ENCODE peak calls at places on chromosome 18, in four cellular contexts. One of them, this sample, is unnamed.
A peak's percentile ranks its signal among the peaks of the same experiment; 100 is the strongest.

GRCh38 chr18:36127866-36128845 is 984 bp downstream of the SLC39A6 start:
- DNase-seq in GM20000: peak; percentile 27
- DNase-seq in fibroblast of mammary gland: peak; percentile 27
- DNase-seq in mesothelial cell of epicardium: peak; percentile 42
- DNase-seq in this sample: no peak

GRCh38 chr18:8153887-8154583 is 455.2 kb upstream of the RAB12 start:
- DNase-seq in mesothelial cell of epicardium: no peak
- DNase-seq in fibroblast of mammary gland: peak; percentile 85
- DNase-seq in GM20000: no peak
- DNase-seq in this sample: no peak

GRCh38 chr18:43277164-43277600 is at the start of gene SYT4:
- DNase-seq in mesothelial cell of epicardium: peak; percentile 78
- DNase-seq in fibroblast of mammary gland: peak; percentile 36
- DNase-seq in GM20000: no peak
- DNase-seq in this sample: no peak

GRCh38 chr18:58505181-58505580 is 123.7 kb downstream of the ALPK2 start:
- DNase-seq in GM20000: no peak
- DNase-seq in mesothelial cell of epicardium: no peak
- DNase-seq in fibroblast of mammary gland: no peak
- DNase-seq in this sample: no peak

GRCh38 chr18:44149706-44150105 is 531.0 kb upstream of the SETBP1 start:
- DNase-seq in fibroblast of mammary gland: peak; percentile 93
- DNase-seq in mesothelial cell of epicardium: no peak
- DNase-seq in GM20000: no peak
- DNase-seq in this sample: no peak

GRCh38 chr18:21894619-21895367 is 154.2 kb downstream of the MIB1 start:
- DNase-seq in mesothelial cell of epicardium: no peak
- DNase-seq in GM20000: no peak
- DNase-seq in fibroblast of mammary gland: peak; percentile 67
- DNase-seq in this sample: no peak

GRCh38 chr18:62979172-62979571 is 263.8 kb downstream of the PHLPP1 start:
- DNase-seq in fibroblast of mammary gland: peak; percentile 90
- DNase-seq in mesothelial cell of epicardium: no peak
- DNase-seq in GM20000: no peak
- DNase-seq in this sample: peak; percentile 62

GRCh38 chr18:51391731-51392130 is 194.2 kb upstream of the MEX3C start:
- DNase-seq in fibroblast of mammary gland: no peak
- DNase-seq in mesothelial cell of epicardium: no peak
- DNase-seq in GM20000: no peak
- DNase-seq in this sample: no peak

GRCh38 chr18:74551936-74552555 is 17.7 kb downstream of the CNDP1 start:
- DNase-seq in GM20000: peak; percentile 83
- DNase-seq in fibroblast of mammary gland: peak; percentile 82
- DNase-seq in mesothelial cell of epicardium: peak; percentile 84
- DNase-seq in this sample: peak; percentile 52

GRCh38 chr18:42742976-42743755 is 372.3 kb downstream of the RIT2 start:
- DNase-seq in fibroblast of mammary gland: no peak
- DNase-seq in mesothelial cell of epicardium: no peak
- DNase-seq in GM20000: no peak
- DNase-seq in this sample: no peak

GRCh38 chr18:57789105-57789504 is 14.0 kb downstream of the ATP8B1 start:
- DNase-seq in GM20000: no peak
- DNase-seq in mesothelial cell of epicardium: no peak
- DNase-seq in fibroblast of mammary gland: peak; percentile 85
- DNase-seq in this sample: no peak

DNA sequence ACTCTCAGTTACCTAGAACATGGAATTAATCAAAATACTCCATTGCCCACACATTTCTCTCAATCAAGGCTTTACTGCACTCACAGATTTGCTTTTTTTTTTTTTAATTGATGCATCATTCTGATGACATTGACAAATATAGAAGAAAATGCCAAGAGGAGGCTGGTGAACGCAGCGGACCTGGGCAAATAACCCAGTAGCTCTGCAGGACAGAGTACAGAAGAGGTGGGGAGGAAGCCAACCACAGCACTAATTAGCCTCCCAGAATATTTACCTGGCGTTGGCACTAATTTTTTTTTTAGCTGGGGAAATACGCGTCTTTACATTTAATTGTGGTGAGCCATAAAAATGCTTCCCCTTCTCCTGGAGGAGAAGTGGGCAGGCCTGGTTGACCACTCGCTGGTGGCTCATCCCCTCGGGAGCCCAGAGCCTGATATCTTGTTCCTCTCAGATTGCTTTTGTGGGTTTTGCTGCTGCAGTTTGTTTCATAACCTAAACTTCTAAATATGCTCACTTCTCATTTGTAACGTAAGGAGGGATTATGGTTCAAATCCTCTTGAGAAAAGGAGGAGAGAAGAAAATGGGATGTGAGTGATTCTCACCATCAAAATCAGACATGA is 165.8 kb upstream of the EPB41L3 start:
- DNase-seq in fibroblast of mammary gland: no peak
- DNase-seq in mesothelial cell of epicardium: no peak
- DNase-seq in GM20000: no peak
- DNase-seq in this sample: no peak
- TF ChIP-seq CTCF in fibroblast of mammary gland: no peak
- TF ChIP-seq CTCF in mesothelial cell of epicardium: no peak
- TF ChIP-seq CTCF in GM20000: no peak
- TF ChIP-seq CTCF in this sample: no peak

GRCh38 chr18:60668583-60668982 is 296.0 kb upstream of the MC4R start:
- DNase-seq in mesothelial cell of epicardium: no peak
- DNase-seq in fibroblast of mammary gland: no peak
- DNase-seq in GM20000: no peak
- DNase-seq in this sample: no peak
- TF ChIP-seq CTCF in mesothelial cell of epicardium: no peak
- TF ChIP-seq CTCF in fibroblast of mammary gland: no peak
- TF ChIP-seq CTCF in GM20000: no peak
- TF ChIP-seq CTCF in this sample: no peak

GRCh38 chr18:45571714-45572113 is 43.6 kb upstream of the SLC14A2 start:
- DNase-seq in mesothelial cell of epicardium: no peak
- DNase-seq in GM20000: no peak
- DNase-seq in fibroblast of mammary gland: no peak
- DNase-seq in this sample: no peak
- TF ChIP-seq CTCF in mesothelial cell of epicardium: peak; percentile 18
- TF ChIP-seq CTCF in GM20000: peak; percentile 18
- TF ChIP-seq CTCF in fibroblast of mammary gland: peak; percentile 32
- TF ChIP-seq CTCF in this sample: no peak

GRCh38 chr18:24413148-24413547 is 13.3 kb upstream of the IMPACT start:
- DNase-seq in mesothelial cell of epicardium: no peak
- DNase-seq in fibroblast of mammary gland: no peak
- DNase-seq in GM20000: no peak
- DNase-seq in this sample: no peak
- TF ChIP-seq CTCF in mesothelial cell of epicardium: no peak
- TF ChIP-seq CTCF in fibroblast of mammary gland: peak; percentile 37
- TF ChIP-seq CTCF in GM20000: no peak
- TF ChIP-seq CTCF in this sample: peak; percentile 70

DNA sequence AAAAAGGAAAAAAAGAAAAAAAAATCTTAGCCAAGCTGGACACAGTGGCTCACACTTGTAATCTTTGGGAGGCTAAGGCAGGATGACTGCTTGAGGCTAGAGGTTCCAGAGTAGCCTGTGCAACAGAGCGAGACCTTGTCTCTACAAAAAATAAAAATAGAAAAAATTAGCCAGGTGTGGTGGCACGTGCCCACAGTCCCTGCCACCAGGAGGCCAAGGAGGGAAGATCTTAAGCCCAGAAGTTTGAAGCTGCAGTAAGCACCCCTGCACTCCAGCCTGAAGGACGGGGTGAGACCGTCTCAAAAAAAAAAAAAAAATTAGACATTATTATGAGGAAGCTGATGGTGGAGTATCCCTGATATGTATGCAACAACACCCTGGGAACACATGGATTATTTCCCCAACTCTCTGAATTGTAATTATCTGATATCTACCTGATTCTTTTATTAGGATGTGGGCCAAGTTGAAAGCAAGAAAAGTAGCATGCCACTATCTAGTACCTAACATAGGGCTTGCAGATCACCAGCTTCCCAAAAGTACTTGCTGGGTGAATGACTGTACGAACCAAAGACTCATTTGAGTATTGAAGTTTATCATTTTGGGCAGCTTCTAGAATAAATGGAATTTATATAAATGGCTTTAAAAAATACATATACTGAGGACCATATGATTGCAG is 140.9 kb downstream of the TCF4 start:
- DNase-seq in GM20000: no peak
- DNase-seq in mesothelial cell of epicardium: no peak
- DNase-seq in fibroblast of mammary gland: no peak
- DNase-seq in this sample: no peak
- TF ChIP-seq CTCF in GM20000: no peak
- TF ChIP-seq CTCF in mesothelial cell of epicardium: peak; percentile 19
- TF ChIP-seq CTCF in fibroblast of mammary gland: no peak
- TF ChIP-seq CTCF in this sample: no peak

DNA sequence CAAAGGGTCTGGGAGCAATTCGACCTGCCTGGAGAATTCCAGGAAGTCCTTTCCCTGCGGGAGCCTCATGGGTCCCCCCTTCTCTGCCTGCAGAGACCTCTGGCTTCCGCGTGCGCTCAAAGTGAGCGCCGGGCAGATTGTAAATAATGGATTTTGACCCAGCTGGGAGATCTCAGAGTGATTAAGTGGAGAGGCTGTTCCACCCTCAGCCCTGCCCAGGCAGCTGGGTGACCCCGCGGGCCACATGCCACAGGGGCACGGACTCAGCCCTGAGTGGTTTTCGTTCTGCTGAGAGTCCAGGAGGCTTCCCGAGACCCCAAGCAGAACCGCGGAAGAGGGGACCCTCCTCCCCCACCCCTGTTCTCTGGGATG is 1.2 kb downstream of the KCNG2 start:
- DNase-seq in fibroblast of mammary gland: no peak
- DNase-seq in mesothelial cell of epicardium: no peak
- DNase-seq in GM20000: no peak
- DNase-seq in this sample: no peak
- TF ChIP-seq CTCF in fibroblast of mammary gland: no peak
- TF ChIP-seq CTCF in mesothelial cell of epicardium: no peak
- TF ChIP-seq CTCF in GM20000: no peak
- TF ChIP-seq CTCF in this sample: no peak

This sample was measured in AG09319.